ENCODE peak calls at places on chromosomes 5 and 9, in five cellular contexts. E is psoas muscle; X is heart right ventricle; A is activated CD4-positive, CD25-positive, alpha-beta regulatory T cell treated with anti-CD3 and anti-CD28 coated beads, Interleukin-2, amount 50 U/mL, for 72 hours; L is EH. Y is an unnamed sample.

GRCh38 chr5:14773588-14773987 is 98.0 kb downstream of the ANKH start:
- DNase-seq in E (no peak), A (no peak), L (no peak), X (no peak), Y (no peak)

GRCh38 chr5:27962201-27962600 is 923.8 kb upstream of the CDH9 start:
- DNase-seq in A (no peak), X (no peak), L (no peak), E (no peak), Y (peak; percentile 42)

GRCh38 chr5:167050568-167051214 is 1240.8 kb upstream of the WWC1 start:
- DNase-seq in L (no peak), X (no peak), E (no peak), A (no peak), Y (no peak)

GRCh38 chr9:87834357-87834756 is 48.3 kb upstream of the SPATA31E1 start:
- DNase-seq in E (no peak), A (no peak), X (no peak), L (no peak), Y (no peak)

GRCh38 chr9:12973702-12974101 is 198.9 kb downstream of the LURAP1L start:
- DNase-seq in A (no peak), E (no peak), X (no peak), L (no peak), Y (no peak)

GRCh38 chr9:124010665-124011321 is 775 bp upstream of the LHX2 start:
- DNase-seq in E (no peak), X (no peak), A (no peak), L (peak; percentile 44), Y (no peak)

GRCh38 chr5:41877408-41877807 is 7.2 kb upstream of the OXCT1 start:
- DNase-seq in L (no peak), E (no peak), A (no peak), X (no peak), Y (no peak)

GRCh38 chr9:90420714-90421513 is 221.7 kb downstream of the DIRAS2 start:
- DNase-seq in L (no peak), E (no peak), A (no peak), X (no peak), Y (peak; percentile 81)

GRCh38 chr9:122218885-122219855 is 9.6 kb downstream of the LHX6 start:
- DNase-seq in L (no peak), E (no peak), X (no peak), A (no peak), Y (no peak)

GRCh38 chr5:50292735-50293394 is 148.2 kb downstream of the EMB start:
- DNase-seq in L (no peak), X (no peak), A (no peak), E (no peak), Y (no peak)

GRCh38 chr5:136600306-136600705 is 235.0 kb upstream of the TRPC7 start:
- DNase-seq in E (no peak), A (no peak), X (no peak), L (no peak), Y (no peak)

GRCh38 chr5:59745422-59745863 is 148.1 kb downstream of the PDE4D start:
- DNase-seq in A (no peak), X (peak; percentile 6), L (no peak), E (peak; percentile 21), Y (peak; percentile 87)

GRCh38 chr9:109206670-109207069 is 39.6 kb upstream of the FRRS1L start:
- DNase-seq in E (no peak), L (peak; percentile 15), X (no peak), A (no peak), Y (no peak)

GRCh38 chr9:129022037-129022436 is 6.1 kb downstream of the SH3GLB2 start:
- DNase-seq in A (no peak), E (no peak), L (no peak), X (no peak), Y (no peak)

GRCh38 chr5:154118832-154119442 is 71.6 kb upstream of the GALNT10 start:
- DNase-seq in A (no peak), L (peak; percentile 46), X (no peak), E (no peak), Y (no peak)

GRCh38 chr9:90815183-90815943 is 13.7 kb downstream of the SYK start:
- DNase-seq in L (no peak), E (no peak), X (no peak), A (no peak), Y (no peak)

GRCh38 chr5:143244000-143244736 is 159.3 kb downstream of the NR3C1 start:
- DNase-seq in E (peak; percentile 75), X (peak; percentile 55), L (peak; percentile 99), A (no peak), Y (peak; percentile 97)

GRCh38 chr9:121744687-121745395 is 93.4 kb downstream of the DAB2IP start:
- DNase-seq in A (no peak), L (peak; percentile 72), X (no peak), E (no peak), Y (peak; percentile 20)

GRCh38 chr9:70902171-70902570 is 219.2 kb downstream of the TRPM3 start:
- DNase-seq in E (no peak), X (no peak), A (no peak), L (peak; percentile 37), Y (no peak)

GRCh38 chr5:172802585-172803176 is 31.4 kb upstream of the ERGIC1 start:
- DNase-seq in X (no peak), A (no peak), E (no peak), L (peak; percentile 85), Y (peak; percentile 67)

GRCh38 chr9:87140605-87141109 is 193.4 kb upstream of the GAS1 start:
- DNase-seq in E (peak; percentile 30), A (no peak), X (no peak), L (no peak), Y (peak; percentile 45)

GRCh38 chr5:73171495-73171894 is 1.5 kb upstream of the TMEM174 start:
- DNase-seq in A (no peak), X (no peak), E (no peak), L (no peak), Y (no peak)

GRCh38 chr5:170749911-170750431 is 33.6 kb upstream of the GABRP start:
- DNase-seq in L (no peak), A (no peak), E (no peak), X (no peak), Y (no peak)

GRCh38 chr5:161269125-161269524 is 277.4 kb downstream of the GABRB2 start:
- DNase-seq in E (no peak), L (no peak), A (no peak), X (no peak), Y (no peak)

GRCh38 chr9:134618163-134618822 is 23.3 kb upstream of the COL5A1 start:
- DNase-seq in X (no peak), A (no peak), L (peak; percentile 22), E (no peak), Y (no peak)

GRCh38 chr9:125631391-125632085 is 75.5 kb downstream of the MAPKAP1 start:
- DNase-seq in A (no peak), E (no peak), L (peak; percentile 69), X (no peak), Y (peak; percentile 67)

GRCh38 chr5:74622122-74622521 is 18.4 kb downstream of the ENC1 start:
- DNase-seq in A (no peak), E (no peak), L (peak; percentile 19), X (no peak), Y (no peak)

GRCh38 chr5:36152324-36153298 is 700 bp downstream of the SKP2 start:
- DNase-seq in E (no peak), L (peak; percentile 54), X (no peak), A (no peak), Y (no peak)

GRCh38 chr9:83511051-83511450 is 27.1 kb downstream of the FRMD3 start:
- DNase-seq in E (no peak), A (no peak), X (no peak), L (peak; percentile 57), Y (peak; percentile 27)

GRCh38 chr5:149048806-149049205 is 14.1 kb downstream of the SH3TC2 start:
- DNase-seq in L (no peak), E (no peak), A (no peak), X (no peak), Y (no peak)

GRCh38 chr5:31774779-31775178 is 135.8 kb downstream of the PDZD2 start:
- DNase-seq in X (peak; percentile 59), E (no peak), A (no peak), L (no peak), Y (no peak)